ENCODE peak calls at places on chromosomes 4 and X, in eight cellular contexts. X is AG04450; G is right cardiac atrium; I is CD8-positive, alpha-beta memory T cell; Y is PC-3; P is mammary epithelial cell; M is GM23248; S is transverse colon. C is an unnamed sample.

GRCh38 chrX:35150642-35151239 is 208.1 kb downstream of the FAM47B start:
- DNase-seq in X (no peak), G (peak; percentile 25), I (no peak), Y (no peak), P (no peak), M (no peak), S (no peak), C (no peak)

GRCh38 chrX:41491267-41492004 is 44.3 kb downstream of the NYX start:
- DNase-seq in X (peak; percentile 78), G (no peak), I (no peak), Y (peak; percentile 76), P (peak; percentile 90), M (peak; percentile 90), S (no peak), C (no peak)

GRCh38 chrX:70166601-70167590 is 10.4 kb upstream of the DGAT2L6 start:
- DNase-seq in X (peak; percentile 44), G (no peak), I (no peak), Y (peak; percentile 59), P (peak; percentile 78), M (peak; percentile 75), S (no peak), C (no peak)

GRCh38 chrX:38879631-38880220 is 78.5 kb downstream of the MID1IP1 start:
- DNase-seq in X (no peak), G (peak; percentile 67), I (no peak), Y (peak; percentile 66), P (peak; percentile 51), M (no peak), S (peak; percentile 46), C (no peak)

GRCh38 chr4:97370581-97370980 is 772.7 kb downstream of the STPG2 start:
- DNase-seq in X (no peak), G (no peak), I (no peak), Y (no peak), P (no peak), M (no peak), S (no peak), C (no peak)

GRCh38 chrX:71941771-71942170 is 31.1 kb downstream of the NHSL2 start:
- DNase-seq in X (peak; percentile 23), G (peak; percentile 71), I (no peak), Y (peak; percentile 30), P (no peak), M (peak; percentile 85), S (peak; percentile 15), C (no peak)

GRCh38 chrX:79182616-79183015 is 38.1 kb downstream of the GPR174 start:
- DNase-seq in X (no peak), G (no peak), I (no peak), Y (no peak), P (no peak), M (no peak), S (no peak), C (no peak)

GRCh38 chr4:123266221-123266620 is 130.4 kb upstream of the SPRY1 start:
- DNase-seq in X (no peak), G (no peak), I (no peak), Y (no peak), P (no peak), M (no peak), S (no peak), C (no peak)

GRCh38 chrX:15750611-15751159 is 12.6 kb downstream of the CA5B start:
- DNase-seq in X (no peak), G (no peak), I (no peak), Y (no peak), P (no peak), M (peak; percentile 40), S (no peak), C (no peak)

GRCh38 chrX:71870337-71871098 is 40.1 kb upstream of the NHSL2 start:
- DNase-seq in X (no peak), G (peak; percentile 53), I (no peak), Y (peak; percentile 55), P (peak; percentile 39), M (peak; percentile 5), S (no peak), C (no peak)

GRCh38 chrX:78042601-78043000 is 61.4 kb upstream of the PGK1 start:
- DNase-seq in X (no peak), G (no peak), I (no peak), Y (no peak), P (no peak), M (no peak), S (no peak), C (no peak)
- H3K27me3 ChIP-seq in X (no peaks in the 10 kb centered on the region), G (no peaks in the 10 kb centered on the region), I (no peaks in the 10 kb centered on the region), Y (no peaks in the 10 kb centered on the region), P (no peaks in the 10 kb centered on the region), M (no peaks in the 10 kb centered on the region), S (no peaks in the 10 kb centered on the region), C (no peaks in the 10 kb centered on the region)

GRCh38 chr4:138222041-138222440 is 20.1 kb downstream of the SLC7A11 start:
- DNase-seq in X (peak; percentile 70), G (no peak), I (no peak), Y (peak; percentile 18), P (no peak), M (peak; percentile 83), S (no peak), C (no peak)
- H3K27ac ChIP-seq in X (peak overlapping the region; percentile 59), G (no peak overlapping the region), I (no peak overlapping the region), Y (no peak overlapping the region), P (no peak overlapping the region), M (peak overlapping the region; percentile 68), S (no peak overlapping the region), C (no peak overlapping the region)

DNA sequence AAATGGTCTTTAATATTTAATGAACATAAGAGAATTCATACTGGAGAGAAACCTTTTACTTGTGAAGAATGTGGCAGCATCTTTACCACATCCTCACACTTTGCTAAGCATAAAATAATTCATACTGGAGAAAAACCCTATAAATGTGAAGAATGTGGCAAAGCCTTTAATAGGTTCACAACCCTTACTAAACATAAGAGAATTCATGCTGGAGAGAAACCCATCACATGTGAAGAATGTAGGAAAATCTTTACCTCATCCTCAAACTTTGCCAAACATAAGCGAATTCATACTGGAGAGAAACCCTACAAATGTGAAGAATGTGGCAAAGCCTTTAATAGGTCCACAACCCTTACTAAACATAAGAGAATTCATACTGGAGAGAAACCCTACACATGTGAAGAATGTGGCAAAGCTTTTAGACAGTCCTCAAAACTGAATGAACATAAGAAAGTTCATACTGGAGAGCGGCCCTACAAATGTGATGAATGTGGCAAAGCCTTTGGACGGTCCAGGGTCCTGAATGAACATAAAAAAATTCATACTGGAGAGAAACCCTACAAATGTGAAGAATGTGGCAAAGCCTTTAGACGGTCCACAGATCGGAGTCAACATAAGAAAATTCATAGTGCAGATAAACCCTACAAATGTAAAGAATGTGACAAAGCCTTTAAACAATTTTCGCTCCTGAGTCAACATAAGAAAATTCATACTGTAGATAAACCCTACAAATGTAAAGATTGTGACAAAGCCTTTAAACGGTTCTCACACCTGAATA is 35.6 kb downstream of the ZNF141 start:
- DNase-seq in X (no peak), G (no peak), I (no peak), Y (no peak), P (no peak), M (no peak), S (no peak), C (no peak)
- H3K9me3 ChIP-seq in X (peaks cover 29% of the 10 kb centered on the region), G (peaks cover 17% of the 10 kb centered on the region), I (peaks cover 58% of the 10 kb centered on the region), Y (peaks cover 68% of the 10 kb centered on the region), P (peaks cover 63% of the 10 kb centered on the region), M (peaks cover 41% of the 10 kb centered on the region), S (peaks cover 96% of the 10 kb centered on the region), C (peaks cover 95% of the 10 kb centered on the region)

GRCh38 chr4:88296413-88297052 is 12.2 kb upstream of the PPM1K start:
- DNase-seq in X (no peak), G (peak; percentile 33), I (no peak), Y (no peak), P (no peak), M (no peak), S (no peak), C (no peak)
- H3K27me3 ChIP-seq in X (no peaks in the 10 kb centered on the region), G (no peaks in the 10 kb centered on the region), I (no peaks in the 10 kb centered on the region), Y (no peaks in the 10 kb centered on the region), P (peaks cover 4% of the 10 kb centered on the region), M (no peaks in the 10 kb centered on the region), S (no peaks in the 10 kb centered on the region), C (no peaks in the 10 kb centered on the region)

GRCh38 chrX:18884916-18885315 is 99.0 kb downstream of the PHKA2 start:
- DNase-seq in X (no peak), G (no peak), I (no peak), Y (no peak), P (no peak), M (peak; percentile 17), S (no peak), C (no peak)
- H3K27ac ChIP-seq in X (no peak overlapping the region), G (peak overlapping the region; percentile 67), I (no peak overlapping the region), Y (no peak overlapping the region), P (no peak overlapping the region), M (no peak overlapping the region), S (no peak overlapping the region), C (no peak overlapping the region)

GRCh38 chr4:761739-762138 is 56.1 kb downstream of the PCGF3 start:
- DNase-seq in X (no peak), G (no peak), I (no peak), Y (no peak), P (no peak), M (no peak), S (no peak), C (no peak)

GRCh38 chr4:754221-755120 is 48.8 kb downstream of the PCGF3 start:
- DNase-seq in X (no peak), G (peak; percentile 58), I (no peak), Y (no peak), P (no peak), M (no peak), S (no peak), C (no peak)

GRCh38 chr4:760616-761015 is 55.0 kb downstream of the PCGF3 start:
- DNase-seq in X (no peak), G (no peak), I (no peak), Y (no peak), P (no peak), M (no peak), S (no peak), C (no peak)

GRCh38 chr4:761086-761485 is 55.5 kb downstream of the PCGF3 start:
- DNase-seq in X (no peak), G (no peak), I (no peak), Y (no peak), P (no peak), M (no peak), S (no peak), C (no peak)

DNA sequence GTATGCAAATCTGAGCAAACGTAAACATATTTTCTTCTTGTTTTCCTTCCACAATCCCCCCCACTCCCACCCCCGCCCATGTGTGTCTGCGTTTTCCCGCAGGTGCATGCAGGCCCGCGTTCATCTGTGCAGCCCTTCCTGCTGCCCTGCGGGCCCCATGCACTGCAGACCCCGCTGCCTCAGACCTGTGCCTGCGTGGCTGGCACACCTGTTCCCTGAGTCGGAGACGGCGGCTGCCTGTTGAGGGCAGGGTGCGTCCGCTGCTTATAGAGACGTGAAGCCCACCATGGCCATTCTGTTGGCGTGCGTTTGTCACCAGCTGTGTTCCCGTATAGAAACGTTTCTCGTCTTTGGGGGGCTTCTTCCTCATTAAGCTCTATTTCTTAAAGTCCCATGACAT is 51.5 kb downstream of the PCGF3 start:
- DNase-seq in X (no peak), G (peak; percentile 40), I (no peak), Y (no peak), P (no peak), M (no peak), S (no peak), C (no peak)
- H3K9me3 ChIP-seq in X (peaks cover 28% of the 10 kb centered on the region), G (no peaks in the 10 kb centered on the region), I (no peaks in the 10 kb centered on the region), Y (no peaks in the 10 kb centered on the region), P (no peaks in the 10 kb centered on the region), M (no peaks in the 10 kb centered on the region), S (no peaks in the 10 kb centered on the region), C (no peaks in the 10 kb centered on the region)

GRCh38 chr4:829291-829690 is 3.4 kb upstream of the CPLX1 start:
- DNase-seq in X (no peak), G (peak; percentile 47), I (no peak), Y (no peak), P (no peak), M (no peak), S (no peak), C (no peak)
- H3K27me3 ChIP-seq in X (peaks cover 74% of the 10 kb centered on the region), G (no peaks in the 10 kb centered on the region), I (peaks cover 22% of the 10 kb centered on the region), Y (peaks cover 10% of the 10 kb centered on the region), P (peaks cover 23% of the 10 kb centered on the region), M (peaks cover 39% of the 10 kb centered on the region), S (peaks cover 73% of the 10 kb centered on the region), C (peaks cover 41% of the 10 kb centered on the region)

GRCh38 chr4:3368841-3369760 is 72.7 kb upstream of the HGFAC start:
- DNase-seq in X (no peak), G (peak; percentile 58), I (no peak), Y (no peak), P (no peak), M (no peak), S (no peak), C (no peak)
- H3K27ac ChIP-seq in X (peak overlapping the region; percentile 80), G (no peak overlapping the region), I (no peak overlapping the region), Y (no peak overlapping the region), P (no peak overlapping the region), M (peak overlapping the region; percentile 75), S (peak overlapping the region; percentile 39), C (no peak overlapping the region)

C was measured in CD4-positive, alpha-beta T cell.